ENCODE peak calls at places on chromosomes 7 and 10, in five cellular contexts. One of them, this sample, is unnamed. For H3K4me1, the result is how much of the 10 kb centered on the place peaks cover.

GRCh38 chr7:112740667-112741066 is 49.5 kb downstream of the TMEM168 start:
- DNase-seq in K562: no peak
- DNase-seq in GM23338: no peak
- DNase-seq in HepG2: no peak
- DNase-seq in H1: no peak
- DNase-seq in this sample: no peak

GRCh38 chr7:116218051-116218645 is 7.8 kb downstream of the TES start:
- DNase-seq in K562: no peak
- DNase-seq in GM23338: no peak
- DNase-seq in HepG2: no peak
- DNase-seq in H1: no peak
- DNase-seq in this sample: no peak

GRCh38 chr10:75294518-75294865 is 58.7 kb upstream of the COMTD1 start:
- DNase-seq in K562: no peak
- DNase-seq in GM23338: peak
- DNase-seq in HepG2: no peak
- DNase-seq in H1: no peak
- DNase-seq in this sample: no peak

GRCh38 chr10:96415150-96415895 is 56.5 kb upstream of the OPALIN start:
- DNase-seq in K562: no peak
- DNase-seq in GM23338: no peak
- DNase-seq in HepG2: no peak
- DNase-seq in H1: no peak
- DNase-seq in this sample: no peak

GRCh38 chr7:50204576-50204975 is 99.9 kb upstream of the IKZF1 start:
- DNase-seq in K562: no peak
- DNase-seq in GM23338: no peak
- DNase-seq in HepG2: no peak
- DNase-seq in H1: no peak
- DNase-seq in this sample: no peak

GRCh38 chr7:31432831-31433340 is 81.0 kb upstream of the ITPRID1 start:
- DNase-seq in K562: no peak
- DNase-seq in GM23338: no peak
- DNase-seq in HepG2: no peak
- DNase-seq in H1: no peak
- DNase-seq in this sample: no peak

GRCh38 chr10:100886946-100887345 is 25.8 kb upstream of the SLF2 start:
- DNase-seq in K562: no peak
- DNase-seq in GM23338: no peak
- DNase-seq in HepG2: no peak
- DNase-seq in H1: no peak
- DNase-seq in this sample: no peak

GRCh38 chr10:51743146-51743545 is 43.8 kb upstream of the CSTF2T start:
- DNase-seq in K562: no peak
- DNase-seq in GM23338: peak
- DNase-seq in HepG2: no peak
- DNase-seq in H1: no peak
- DNase-seq in this sample: peak

GRCh38 chr10:54800677-54801480 is at the start of gene PCDH15:
- DNase-seq in K562: no peak
- DNase-seq in GM23338: peak
- DNase-seq in HepG2: peak
- DNase-seq in H1: peak
- DNase-seq in this sample: peak

GRCh38 chr10:129031233-129032150 is 435.5 kb upstream of the MGMT start:
- DNase-seq in K562: peak
- DNase-seq in GM23338: peak
- DNase-seq in HepG2: peak
- DNase-seq in H1: peak
- DNase-seq in this sample: no peak

GRCh38 chr7:46544396-46545008 is 623.4 kb upstream of the IGFBP3 start:
- DNase-seq in K562: no peak
- DNase-seq in GM23338: no peak
- DNase-seq in HepG2: peak
- DNase-seq in H1: no peak
- DNase-seq in this sample: no peak

GRCh38 chr10:30371954-30372353 is 22.9 kb upstream of the MTPAP start:
- DNase-seq in K562: no peak
- DNase-seq in GM23338: no peak
- DNase-seq in HepG2: no peak
- DNase-seq in H1: no peak
- DNase-seq in this sample: no peak
- TF ChIP-seq CREB1 in K562: no peak
- TF ChIP-seq CREB1 in GM23338: no peak
- TF ChIP-seq CREB1 in HepG2: no peak
- TF ChIP-seq CREB1 in H1: no peak
- TF ChIP-seq CREB1 in this sample: no peak

DNA sequence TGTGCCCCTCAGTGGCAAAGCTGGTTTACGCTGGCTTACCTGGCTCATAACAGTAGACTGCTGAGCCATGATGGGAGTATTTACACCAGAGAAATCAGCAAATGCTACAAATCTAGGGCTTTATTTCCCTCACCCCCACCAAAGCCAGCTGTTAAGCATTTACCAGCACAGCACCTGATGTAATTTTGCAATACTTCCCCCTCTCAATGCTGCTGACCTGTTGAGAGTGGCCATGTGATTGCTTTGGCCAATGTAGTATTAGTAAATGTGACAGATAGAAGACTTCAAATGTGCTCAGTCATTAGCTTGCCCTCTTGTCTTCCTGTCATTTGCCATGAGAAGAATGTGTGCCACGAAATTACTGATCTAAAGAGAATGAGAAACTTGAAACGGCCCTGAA is 46.6 kb downstream of the HERPUD2 start:
- DNase-seq in K562: no peak
- DNase-seq in GM23338: no peak
- DNase-seq in HepG2: peak
- DNase-seq in H1: no peak
- DNase-seq in this sample: no peak
- H3K4me1 ChIP-seq in K562: under half
- H3K4me1 ChIP-seq in GM23338: under half
- H3K4me1 ChIP-seq in HepG2: under half
- H3K4me1 ChIP-seq in H1: under half
- H3K4me1 ChIP-seq in this sample: under half

GRCh38 chr7:75815381-75816046 is 1.9 kb upstream of the CCL24 start:
- DNase-seq in K562: no peak
- DNase-seq in GM23338: no peak
- DNase-seq in HepG2: no peak
- DNase-seq in H1: no peak
- DNase-seq in this sample: no peak

GRCh38 chr7:75813781-75814236 is at the start of gene CCL24:
- DNase-seq in K562: peak
- DNase-seq in GM23338: no peak
- DNase-seq in HepG2: no peak
- DNase-seq in H1: no peak
- DNase-seq in this sample: no peak

GRCh38 chr7:75814407-75814947 is 871 bp upstream of the CCL24 start:
- DNase-seq in K562: no peak
- DNase-seq in GM23338: no peak
- DNase-seq in HepG2: no peak
- DNase-seq in H1: no peak
- DNase-seq in this sample: no peak

GRCh38 chr7:75811894-75812678 is 1.5 kb downstream of the CCL24 start:
- DNase-seq in K562: no peak
- DNase-seq in GM23338: no peak
- DNase-seq in HepG2: no peak
- DNase-seq in H1: no peak
- DNase-seq in this sample: no peak

DNA sequence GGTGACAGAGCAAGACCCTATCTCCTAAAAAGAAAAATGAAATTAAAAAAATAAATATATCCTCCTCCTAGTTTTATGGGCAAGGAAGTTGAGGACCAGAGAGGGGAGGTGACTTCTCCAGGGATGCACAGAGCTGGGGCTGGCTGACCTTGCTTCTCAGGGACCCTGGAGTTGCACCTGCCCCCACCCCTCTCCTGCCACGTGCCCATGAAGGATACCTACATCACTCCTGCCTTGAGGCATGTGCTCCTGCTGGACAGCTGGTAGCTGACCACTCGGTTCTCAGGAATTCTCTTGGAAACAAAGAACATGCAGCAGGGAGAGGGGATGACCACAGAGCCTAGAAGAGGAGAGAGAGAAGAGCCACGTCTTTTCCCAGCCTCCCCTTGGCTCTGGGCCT is 522 bp downstream of the CCL24 start:
- DNase-seq in K562: no peak
- DNase-seq in GM23338: no peak
- DNase-seq in HepG2: no peak
- DNase-seq in H1: no peak
- DNase-seq in this sample: no peak
- TF ChIP-seq CREB1 in K562: no peak
- TF ChIP-seq CREB1 in GM23338: no peak
- TF ChIP-seq CREB1 in HepG2: no peak
- TF ChIP-seq CREB1 in H1: no peak
- TF ChIP-seq CREB1 in this sample: no peak

DNA sequence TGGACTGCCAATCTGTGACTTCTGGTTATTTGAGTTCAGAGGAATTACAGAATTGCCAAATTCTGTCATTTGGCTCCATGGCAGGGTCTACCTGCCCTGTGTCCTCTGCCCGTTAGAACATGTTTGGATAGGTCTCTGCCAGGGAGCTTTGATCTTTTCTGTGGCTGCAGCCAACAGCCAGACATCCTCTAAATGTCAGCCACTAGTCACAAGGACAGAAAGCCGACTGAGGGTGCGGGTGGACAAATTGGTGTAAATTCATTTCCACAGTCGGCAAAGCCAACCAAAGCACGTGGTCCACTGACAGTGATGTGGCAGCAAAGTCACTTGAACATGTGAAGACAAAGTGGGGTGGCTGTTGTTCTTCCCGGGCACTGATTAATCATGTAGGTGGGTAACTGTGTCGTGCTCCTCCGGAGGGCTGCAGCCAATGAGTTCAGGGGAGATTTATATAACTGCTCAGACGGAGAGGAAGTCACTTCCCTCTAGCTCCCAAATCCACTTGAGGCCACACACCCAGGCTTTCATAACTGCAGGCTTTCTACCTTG is 26.7 kb upstream of the CAMK1D start:
- DNase-seq in K562: no peak
- DNase-seq in GM23338: no peak
- DNase-seq in HepG2: peak
- DNase-seq in H1: no peak
- DNase-seq in this sample: no peak
- H3K4me1 ChIP-seq in K562: under half
- H3K4me1 ChIP-seq in GM23338: under half
- H3K4me1 ChIP-seq in HepG2: under half
- H3K4me1 ChIP-seq in H1: under half
- H3K4me1 ChIP-seq in this sample: under half

DNA sequence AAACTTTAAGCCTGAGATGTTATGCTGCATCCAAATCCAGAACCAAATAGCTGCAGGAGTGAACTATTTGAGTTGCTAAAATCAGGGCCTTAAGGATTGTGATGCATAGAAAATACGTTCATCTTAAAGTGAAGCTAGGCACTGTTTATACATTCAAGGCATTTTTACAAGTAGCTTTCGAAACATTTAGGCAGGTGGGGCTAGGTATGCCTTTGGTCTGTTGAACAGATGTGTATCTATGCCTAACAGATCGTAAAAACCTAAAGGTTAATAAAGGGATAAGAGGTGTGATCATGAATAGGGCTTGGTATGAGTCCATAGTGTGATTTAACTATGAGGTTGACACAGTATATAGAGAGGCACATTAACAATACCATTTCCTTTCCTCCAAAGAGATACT is 262.5 kb downstream of the SEMA3D start:
- DNase-seq in K562: no peak
- DNase-seq in GM23338: no peak
- DNase-seq in HepG2: no peak
- DNase-seq in H1: no peak
- DNase-seq in this sample: no peak
- TF ChIP-seq CREB1 in K562: no peak
- TF ChIP-seq CREB1 in GM23338: no peak
- TF ChIP-seq CREB1 in HepG2: no peak
- TF ChIP-seq CREB1 in H1: no peak
- TF ChIP-seq CREB1 in this sample: no peak

GRCh38 chr7:2856388-2857169 is 12.5 kb upstream of the GNA12 start:
- DNase-seq in K562: no peak
- DNase-seq in GM23338: peak
- DNase-seq in HepG2: peak
- DNase-seq in H1: no peak
- DNase-seq in this sample: no peak
- H3K4me1 ChIP-seq in K562: under half
- H3K4me1 ChIP-seq in GM23338: under half
- H3K4me1 ChIP-seq in HepG2: half or more
- H3K4me1 ChIP-seq in H1: under half
- H3K4me1 ChIP-seq in this sample: under half

GRCh38 chr7:2962860-2963259 is 80.8 kb downstream of the CARD11 start:
- DNase-seq in K562: no peak
- DNase-seq in GM23338: no peak
- DNase-seq in HepG2: no peak
- DNase-seq in H1: no peak
- DNase-seq in this sample: no peak

GRCh38 chr7:2958416-2959342 is 85.0 kb downstream of the CARD11 start:
- DNase-seq in K562: no peak
- DNase-seq in GM23338: no peak
- DNase-seq in HepG2: no peak
- DNase-seq in H1: no peak
- DNase-seq in this sample: no peak

GRCh38 chr7:2956526-2957368 is 86.9 kb downstream of the CARD11 start:
- DNase-seq in K562: peak
- DNase-seq in GM23338: no peak
- DNase-seq in HepG2: no peak
- DNase-seq in H1: no peak
- DNase-seq in this sample: no peak

GRCh38 chr7:2959343-2959680 is 84.4 kb downstream of the CARD11 start:
- DNase-seq in K562: no peak
- DNase-seq in GM23338: no peak
- DNase-seq in HepG2: no peak
- DNase-seq in H1: no peak
- DNase-seq in this sample: no peak

GRCh38 chr7:2959828-2960599 is 83.7 kb downstream of the CARD11 start:
- DNase-seq in K562: no peak
- DNase-seq in GM23338: no peak
- DNase-seq in HepG2: no peak
- DNase-seq in H1: no peak
- DNase-seq in this sample: no peak
- TF ChIP-seq CREB1 in K562: no peak
- TF ChIP-seq CREB1 in GM23338: no peak
- TF ChIP-seq CREB1 in HepG2: no peak
- TF ChIP-seq CREB1 in H1: no peak
- TF ChIP-seq CREB1 in this sample: no peak

DNA sequence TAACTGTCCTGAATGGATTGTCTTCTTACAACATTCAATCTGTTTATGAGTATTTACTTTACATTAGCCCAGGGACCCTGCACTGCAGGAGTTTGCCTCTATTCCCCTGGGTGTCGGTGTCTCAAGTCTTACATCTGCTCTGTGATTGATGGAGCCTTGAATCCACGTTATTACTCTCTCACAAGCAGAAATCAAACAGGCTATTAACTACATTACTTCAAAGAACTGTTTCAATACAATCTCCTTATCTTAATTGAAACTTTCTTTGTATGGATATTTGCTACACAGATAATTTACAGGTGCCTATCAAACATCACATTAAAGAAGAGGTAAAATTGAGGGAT is 3.1 kb upstream of the ARID5B start:
- DNase-seq in K562: no peak
- DNase-seq in GM23338: no peak
- DNase-seq in HepG2: no peak
- DNase-seq in H1: no peak
- DNase-seq in this sample: no peak
- H3K4me1 ChIP-seq in K562: under half
- H3K4me1 ChIP-seq in GM23338: under half
- H3K4me1 ChIP-seq in HepG2: half or more
- H3K4me1 ChIP-seq in H1: under half
- H3K4me1 ChIP-seq in this sample: under half